ENCODE peak calls at places on chromosomes 7 and 10, in eight cellular contexts. A, J, O, K, M, X, P and U are unnamed samples.

GRCh38 chr10:35896011-35896410 is 253.9 kb upstream of the FZD8 start:
- DNase-seq in A (peak), J (peak), O (no peak), K (no peak), M (peak), X (no peak), P (peak), U (peak)

GRCh38 chr10:44506386-44506785 is 121.5 kb upstream of the CXCL12 start:
- DNase-seq in A (no peak), J (no peak), O (no peak), K (no peak), M (no peak), X (no peak), P (no peak), U (no peak)

GRCh38 chr10:79399242-79399831 is 46.1 kb downstream of the ZCCHC24 start:
- DNase-seq in A (peak), J (peak), O (no peak), K (peak), M (peak), X (peak), P (peak), U (peak)

GRCh38 chr10:128540806-128541739 is 414.9 kb upstream of the MKI67 start:
- DNase-seq in A (no peak), J (peak), O (no peak), K (no peak), M (no peak), X (peak), P (no peak), U (no peak)

GRCh38 chr10:307659-308058 is 172.4 kb downstream of the ZMYND11 start:
- DNase-seq in A (no peak), J (no peak), O (no peak), K (no peak), M (no peak), X (no peak), P (no peak), U (no peak)

GRCh38 chr7:129434172-129434845 is at the start of gene STRIP2:
- DNase-seq in A (peak), J (peak), O (peak), K (peak), M (peak), X (peak), P (peak), U (peak)

GRCh38 chr7:44489955-44490350 is 505 bp downstream of the NUDCD3 start:
- DNase-seq in A (peak), J (peak), O (no peak), K (no peak), M (peak), X (no peak), P (peak), U (no peak)

GRCh38 chr10:60042959-60043358 is 136.6 kb upstream of the CCDC6 start:
- DNase-seq in A (no peak), J (no peak), O (no peak), K (no peak), M (no peak), X (no peak), P (peak), U (no peak)

GRCh38 chr7:69443136-69443535 is 155.1 kb upstream of the AUTS2 start:
- DNase-seq in A (no peak), J (no peak), O (no peak), K (no peak), M (no peak), X (no peak), P (no peak), U (no peak)

GRCh38 chr10:93600861-93601773 is at the start of gene RBP4:
- DNase-seq in A (peak), J (peak), O (no peak), K (no peak), M (peak), X (peak), P (peak), U (no peak)

DNA sequence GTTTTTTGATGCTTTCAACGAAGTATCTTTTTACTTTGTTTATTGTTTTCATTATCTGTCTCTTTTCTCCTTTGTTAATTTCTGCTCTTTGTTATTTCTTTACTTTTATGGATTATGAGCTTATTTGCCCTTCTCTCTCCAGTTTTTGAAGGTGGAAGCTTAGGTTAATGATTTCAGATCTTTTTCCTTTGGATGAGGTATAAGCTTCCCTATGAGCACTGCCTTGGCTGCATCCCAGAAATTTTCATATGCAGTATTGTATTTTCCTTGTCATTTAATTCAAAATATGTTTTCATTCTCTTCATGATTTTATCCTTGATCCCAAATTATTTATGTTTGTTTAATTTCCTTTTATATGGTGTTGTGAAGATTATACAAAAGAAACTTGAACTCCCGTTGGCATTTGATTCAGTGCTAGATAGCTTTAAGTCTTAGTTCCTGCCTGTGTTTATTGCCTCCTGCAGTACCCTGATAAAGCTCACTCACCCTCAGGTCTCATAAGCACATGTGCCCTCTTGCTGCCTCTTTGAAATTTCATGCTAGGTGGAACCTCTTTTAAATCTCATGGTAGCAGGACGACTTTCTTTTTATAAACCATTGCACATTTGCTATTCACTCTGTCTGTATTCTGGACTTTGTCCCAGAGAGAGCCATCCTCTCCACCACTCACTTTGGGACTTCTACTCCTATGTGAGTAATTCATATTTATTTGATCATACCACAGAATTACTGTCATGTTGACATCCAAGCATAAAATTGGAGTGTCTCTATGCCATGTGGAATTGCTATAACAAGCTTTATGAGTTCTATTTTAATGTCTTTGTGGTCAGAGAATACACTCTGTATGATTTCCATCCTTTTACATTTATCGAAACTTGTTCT is 23.0 kb upstream of the CEP41 start:
- DNase-seq in A (no peak), J (no peak), O (no peak), K (no peak), M (no peak), X (no peak), P (peak), U (no peak)
- TF ChIP-seq CTCF in A (no peak), J (no peak), O (no peak), K (no peak), M (no peak), X (no peak), P (no peak), U (no peak)

GRCh38 chr10:102101152-102101551 is 19.0 kb downstream of the LDB1 start:
- DNase-seq in A (no peak), J (no peak), O (no peak), K (no peak), M (peak), X (no peak), P (no peak), U (no peak)
- TF ChIP-seq CTCF in A (no peak), J (no peak), O (peak), K (no peak), M (peak), X (no peak), P (no peak), U (peak)

GRCh38 chr7:26328498-26329390 is 37.1 kb downstream of the SNX10 start:
- DNase-seq in A (no peak), J (no peak), O (no peak), K (no peak), M (no peak), X (no peak), P (no peak), U (no peak)
- TF ChIP-seq CTCF in A (no peak), J (no peak), O (peak), K (no peak), M (no peak), X (no peak), P (no peak), U (no peak)

GRCh38 chr7:12436896-12437535 is 33.4 kb upstream of the VWDE start:
- DNase-seq in A (peak), J (peak), O (no peak), K (no peak), M (peak), X (peak), P (no peak), U (no peak)
- TF ChIP-seq CTCF in A (peak), J (no peak), O (peak), K (no peak), M (peak), X (no peak), P (no peak), U (no peak)

GRCh38 chr7:32428546-32428945 is 61.6 kb downstream of the LSM5 start:
- DNase-seq in A (no peak), J (no peak), O (no peak), K (no peak), M (no peak), X (no peak), P (no peak), U (no peak)

GRCh38 chr7:32427769-32428291 is 62.4 kb downstream of the LSM5 start:
- DNase-seq in A (peak), J (peak), O (peak), K (peak), M (peak), X (peak), P (peak), U (peak)
- TF ChIP-seq CTCF in A (peak), J (peak), O (no peak), K (no peak), M (peak), X (no peak), P (peak), U (no peak)